ENCODE peak calls at places on chromosomes 6 and 20, in seven cellular contexts. T is Panc1; B is activated T-cell treated with anti-CD3 and anti-CD28 coated beads, Interleukin-2, amount 50 U/mL, for 72 hours; L is GM10248; M is fibroblast of lung; Y is GM23248; H is A549. Z is an unnamed sample.

GRCh38 chr20:2234788-2235187 is 61.0 kb upstream of the TGM3 start:
- DNase-seq in T (no peak), B (no peak), L (no peak), M (peak), Y (no peak), H (no peak), Z (no peak)

GRCh38 chr20:11919046-11919445 is 1.4 kb downstream of the BTBD3 start:
- DNase-seq in T (no peak), B (no peak), L (no peak), M (peak), Y (no peak), H (no peak), Z (no peak)

GRCh38 chr20:25290646-25291431 is 43.0 kb downstream of the PYGB start:
- DNase-seq in T (no peak), B (no peak), L (no peak), M (no peak), Y (no peak), H (no peak), Z (no peak)

GRCh38 chr20:56630506-56631317 is 1.6 kb downstream of the TFAP2C start:
- DNase-seq in T (no peak), B (no peak), L (no peak), M (peak), Y (peak), H (no peak), Z (no peak)

GRCh38 chr20:610130-611046 is at the start of gene TCF15:
- DNase-seq in T (no peak), B (peak), L (peak), M (peak), Y (peak), H (no peak), Z (no peak)

GRCh38 chr6:132742495-132742894 is 15.2 kb downstream of the VNN2 start:
- DNase-seq in T (no peak), B (no peak), L (no peak), M (no peak), Y (no peak), H (no peak), Z (no peak)

GRCh38 chr6:119346450-119346849 is 3.1 kb downstream of the MAN1A1 start:
- DNase-seq in T (no peak), B (no peak), L (no peak), M (no peak), Y (peak), H (no peak), Z (no peak)

GRCh38 chr6:24524801-24525200 is 30.0 kb downstream of the ALDH5A1 start:
- DNase-seq in T (peak), B (peak), L (peak), M (peak), Y (peak), H (no peak), Z (peak)

GRCh38 chr6:152271681-152272464 is 365.3 kb downstream of the SYNE1 start:
- DNase-seq in T (no peak), B (no peak), L (no peak), M (peak), Y (peak), H (no peak), Z (no peak)

GRCh38 chr6:143431226-143431625 is 19.3 kb downstream of the ADAT2 start:
- DNase-seq in T (no peak), B (no peak), L (no peak), M (no peak), Y (no peak), H (no peak), Z (no peak)

GRCh38 chr6:90573624-90574023 is 13.2 kb downstream of the MAP3K7 start:
- DNase-seq in T (no peak), B (no peak), L (no peak), M (no peak), Y (no peak), H (no peak), Z (no peak)

GRCh38 chr20:1463971-1464570 is 2.6 kb downstream of the NSFL1C start:
- DNase-seq in T (no peak), B (no peak), L (no peak), M (peak), Y (peak), H (no peak), Z (no peak)

GRCh38 chr6:20447157-20447556 is 45.5 kb downstream of the E2F3 start:
- DNase-seq in T (no peak), B (no peak), L (no peak), M (no peak), Y (no peak), H (no peak), Z (no peak)

GRCh38 chr6:14153228-14153627 is 35.7 kb downstream of the CD83 start:
- DNase-seq in T (no peak), B (no peak), L (no peak), M (no peak), Y (no peak), H (no peak), Z (no peak)

GRCh38 chr6:30799210-30799609 is 54.9 kb upstream of the IER3 start:
- DNase-seq in T (no peak), B (no peak), L (no peak), M (no peak), Y (no peak), H (no peak), Z (no peak)

GRCh38 chr6:157337766-157338165 is 14.4 kb upstream of the TMEM242 start:
- DNase-seq in T (no peak), B (no peak), L (no peak), M (no peak), Y (no peak), H (no peak), Z (no peak)

GRCh38 chr6:13384966-13385365 is 56.6 kb upstream of the TBC1D7 start:
- DNase-seq in T (no peak), B (no peak), L (no peak), M (no peak), Y (no peak), H (no peak), Z (no peak)

GRCh38 chr6:72464246-72464645 is 157.6 kb upstream of the KCNQ5 start:
- DNase-seq in T (no peak), B (no peak), L (no peak), M (peak), Y (peak), H (no peak), Z (no peak)